ENCODE peak calls at places on chromosomes 1 and 21, in seven cellular contexts. N is 8988T, H is T-helper 9 cell, I is B cell, V is tibial artery, A is kidney tubule cell, R is kidney. F is an unnamed sample.

GRCh38 chr1:54791880-54792522 is 9.1 kb downstream of the TTC22 start:
- DNase-seq in H (no peak), A (peak; percentile 64), N (peak; percentile 62), V (no peak), I (no peak), R (no peak), F (no peak)

GRCh38 chr1:164983023-164983650 is 373.4 kb downstream of the LMX1A start:
- DNase-seq in V (no peak), I (no peak), R (no peak), N (no peak), H (no peak), A (no peak), F (no peak)

GRCh38 chr1:36612121-36612520 is 129.4 kb upstream of the CSF3R start:
- DNase-seq in I (no peak), V (no peak), A (no peak), H (no peak), R (no peak), N (no peak), F (no peak)

GRCh38 chr1:230121950-230122349 is 54.9 kb downstream of the GALNT2 start:
- DNase-seq in V (no peak), N (no peak), H (no peak), R (no peak), A (no peak), I (no peak), F (no peak)

GRCh38 chr1:14421295-14421976 is 177.0 kb upstream of the KAZN start:
- DNase-seq in N (no peak), R (no peak), V (no peak), H (no peak), A (no peak), I (no peak), F (no peak)

GRCh38 chr1:218705391-218705790 is 360.3 kb downstream of the TGFB2 start:
- DNase-seq in V (no peak), A (peak; percentile 71), N (no peak), R (no peak), I (no peak), H (no peak), F (no peak)

GRCh38 chr1:3902111-3902511 is 2.0 kb upstream of the C1orf174 start:
- DNase-seq in V (no peak), I (no peak), R (peak; percentile 74), A (no peak), N (no peak), H (no peak), F (no peak)

GRCh38 chr1:236861560-236862230 is 66.6 kb downstream of the MTR start:
- DNase-seq in N (no peak), H (no peak), A (no peak), V (no peak), R (no peak), I (no peak), F (no peak)

GRCh38 chr1:83508485-83509151 is 490.3 kb downstream of the TTLL7 start:
- DNase-seq in R (no peak), I (peak; percentile 35), A (no peak), N (no peak), V (peak; percentile 24), H (no peak), F (peak; percentile 92)

GRCh38 chr1:240854367-240854766 is 242.4 kb upstream of the GREM2 start:
- DNase-seq in V (no peak), H (no peak), R (no peak), I (no peak), N (no peak), A (no peak), F (peak; percentile 74)

GRCh38 chr21:45841033-45841432 is 140.5 kb upstream of the COL6A1 start:
- DNase-seq in N (no peak), V (no peak), R (no peak), I (no peak), H (no peak), A (no peak), F (no peak)

GRCh38 chr1:87084247-87084836 is 169.9 kb downstream of the HS2ST1 start:
- DNase-seq in I (peak; percentile 48), R (no peak), H (no peak), V (no peak), A (peak; percentile 49), N (no peak), F (no peak)

GRCh38 chr1:109793486-109794318 is 30.0 kb upstream of the EPS8L3 start:
- DNase-seq in A (peak; percentile 96), V (peak; percentile 32), R (peak; percentile 66), H (no peak), I (no peak), N (no peak), F (peak; percentile 56)

GRCh38 chr1:67948155-67949075 is 102.0 kb downstream of the DIRAS3 start:
- DNase-seq in R (no peak), H (no peak), A (peak; percentile 83), I (no peak), N (no peak), V (no peak), F (peak; percentile 72)

GRCh38 chr1:18956189-18957135 is at the start of gene IFFO2:
- DNase-seq in V (peak; percentile 97), H (peak; percentile 100), I (peak; percentile 98), A (peak; percentile 95), N (peak; percentile 95), R (peak; percentile 99), F (peak; percentile 84)

GRCh38 chr1:228076796-228077430 is 5.6 kb upstream of the ARF1 start:
- DNase-seq in H (no peak), V (no peak), N (peak; percentile 4), R (no peak), A (no peak), I (no peak), F (no peak)

GRCh38 chr21:45026833-45027232 is 47.5 kb upstream of the ADARB1 start:
- DNase-seq in R (no peak), A (no peak), N (no peak), I (no peak), V (no peak), H (no peak), F (no peak)

GRCh38 chr1:237492359-237492758 is 398.4 kb downstream of the ZP4 start:
- DNase-seq in R (no peak), N (no peak), H (no peak), A (no peak), I (no peak), V (no peak), F (no peak)

GRCh38 chr1:110687244-110687643 is 12.5 kb upstream of the KCNA3 start:
- DNase-seq in R (no peak), I (no peak), A (no peak), H (no peak), V (no peak), N (no peak), F (no peak)

GRCh38 chr1:8889103-8889846 is 10.8 kb upstream of the ENO1 start:
- DNase-seq in A (no peak), R (no peak), V (peak; percentile 46), H (no peak), N (no peak), I (no peak), F (no peak)

GRCh38 chr1:42403880-42404400 is 23.3 kb downstream of the RIMKLA start:
- DNase-seq in V (no peak), H (no peak), A (no peak), I (no peak), R (no peak), N (no peak), F (no peak)

GRCh38 chr1:186782791-186783190 is 46.0 kb upstream of the PLA2G4A start:
- DNase-seq in R (no peak), H (no peak), N (no peak), A (no peak), V (no peak), I (no peak), F (no peak)

GRCh38 chr1:10514490-10515235 is 39.9 kb downstream of the PEX14 start:
- DNase-seq in N (no peak), R (no peak), V (no peak), H (no peak), I (no peak), A (peak; percentile 53), F (no peak)

GRCh38 chr1:227234998-227235405 is 83.3 kb downstream of the CDC42BPA start:
- DNase-seq in I (no peak), V (no peak), A (peak; percentile 72), H (no peak), N (peak; percentile 53), R (no peak), F (peak; percentile 15)

GRCh38 chr1:52792002-52792401 is 50.6 kb upstream of the ZYG11A start:
- DNase-seq in A (peak; percentile 33), R (no peak), I (no peak), V (no peak), H (no peak), N (no peak), F (no peak)

GRCh38 chr1:157077394-157077793 is 22.2 kb downstream of the ETV3L start:
- DNase-seq in R (no peak), A (no peak), H (no peak), I (no peak), N (no peak), V (no peak), F (no peak)

GRCh38 chr1:42913426-42914091 is 45.1 kb downstream of the SLC2A1 start:
- DNase-seq in A (peak; percentile 80), N (no peak), R (no peak), H (peak; percentile 38), V (peak; percentile 57), I (peak; percentile 82), F (peak; percentile 49)

GRCh38 chr1:14415396-14415795 is 183.1 kb upstream of the KAZN start:
- DNase-seq in V (no peak), N (no peak), H (no peak), R (no peak), A (no peak), I (no peak), F (no peak)

GRCh38 chr1:118960026-118960561 is 28.0 kb downstream of the TBX15 start:
- DNase-seq in V (no peak), A (peak; percentile 76), N (no peak), I (peak; percentile 27), H (no peak), R (no peak), F (no peak)

GRCh38 chr1:52741259-52741658 is 15.0 kb downstream of the ZYG11B start:
- DNase-seq in R (no peak), H (no peak), V (no peak), I (no peak), A (no peak), N (no peak), F (no peak)

GRCh38 chr1:197638316-197638715 is 137.0 kb downstream of the DENND1B start:
- DNase-seq in I (no peak), H (no peak), A (no peak), R (no peak), V (no peak), N (no peak), F (no peak)

GRCh38 chr1:156544592-156545102 is 27.7 kb downstream of the IQGAP3 start:
- DNase-seq in V (no peak), N (no peak), I (no peak), H (no peak), A (no peak), R (no peak), F (no peak)

GRCh38 chr1:180421614-180422013 is 80.8 kb downstream of the ACBD6 start:
- DNase-seq in V (no peak), I (no peak), A (no peak), R (no peak), H (no peak), N (no peak), F (no peak)